ENCODE peak calls at places on chromosomes 13 and 19, in six cellular contexts. G, T, K, R, O and N are unnamed samples.

GRCh38 chr19:53571339-53571738 is 33.4 kb downstream of the ZNF331 start:
- DNase-seq in O (no peak), G (no peak), R (no peak), K (no peak), T (no peak), N (no peak)

GRCh38 chr19:2478756-2479555 is 3.0 kb downstream of the GADD45B start:
- DNase-seq in T (no peak), K (peak; percentile 61), G (no peak), R (peak; percentile 22), O (no peak), N (no peak)

GRCh38 chr13:45341799-45342584 is 1.0 kb upstream of the TPT1 start:
- DNase-seq in K (no peak), R (no peak), O (no peak), T (no peak), G (peak; percentile 48), N (no peak)

GRCh38 chr19:13396256-13397080 is 109.8 kb downstream of the CACNA1A start:
- DNase-seq in T (no peak), O (peak; percentile 64), R (no peak), G (peak; percentile 22), K (no peak), N (peak; percentile 65)

GRCh38 chr13:49265822-49266221 is 18.1 kb downstream of the CDADC1 start:
- DNase-seq in O (no peak), K (no peak), R (no peak), G (no peak), T (no peak), N (no peak)

GRCh38 chr13:100465558-100465957 is 123.0 kb downstream of the GGACT start:
- DNase-seq in G (no peak), O (no peak), K (no peak), T (no peak), R (no peak), N (no peak)

GRCh38 chr13:93951153-93951552 is 528.3 kb downstream of the DCT start:
- DNase-seq in R (no peak), T (no peak), K (no peak), O (no peak), G (peak; percentile 14), N (no peak)

GRCh38 chr13:113592571-113592970 is 8.0 kb downstream of the TFDP1 start:
- DNase-seq in G (no peak), R (no peak), T (no peak), K (no peak), O (no peak), N (no peak)

GRCh38 chr19:28244966-28245365 is 968.0 kb downstream of the UQCRFS1 start:
- DNase-seq in T (no peak), G (no peak), K (no peak), O (no peak), R (no peak), N (no peak)

GRCh38 chr19:49481020-49481683 is 6.3 kb upstream of the RPL13A start:
- DNase-seq in R (no peak), G (no peak), T (no peak), K (no peak), O (no peak), N (no peak)

GRCh38 chr19:49676136-49676689 is 858 bp upstream of the PRMT1 start:
- DNase-seq in T (peak; percentile 80), R (peak; percentile 81), O (peak; percentile 68), G (peak; percentile 95), K (no peak), N (peak; percentile 90)

GRCh38 chr13:77337159-77337558 is 10.3 kb upstream of the MYCBP2 start:
- DNase-seq in G (no peak), K (no peak), O (no peak), T (no peak), R (no peak), N (no peak)

GRCh38 chr19:17967258-17968051 is 548 bp downstream of the KCNN1 start:
- DNase-seq in O (no peak), K (no peak), R (no peak), T (peak; percentile 9), G (no peak), N (no peak)

GRCh38 chr13:45941261-45941660 is 89.7 kb upstream of the SIAH3 start:
- DNase-seq in T (no peak), O (no peak), G (no peak), R (no peak), K (no peak), N (no peak)

GRCh38 chr19:1269478-1270167 is 491 bp downstream of the CIRBP start:
- DNase-seq in K (peak; percentile 84), O (peak; percentile 89), G (peak; percentile 72), T (peak; percentile 76), R (peak; percentile 76), N (peak; percentile 87)

GRCh38 chr13:99614465-99614885 is 113.2 kb downstream of the TM9SF2 start:
- DNase-seq in G (peak; percentile 74), O (no peak), T (no peak), R (no peak), K (peak; percentile 9), N (no peak)

GRCh38 chr19:53670345-53670744 is 38.5 kb downstream of the DPRX start:
- DNase-seq in O (no peak), T (no peak), R (no peak), G (no peak), K (no peak), N (no peak)

GRCh38 chr19:7176792-7177191 is 107.3 kb downstream of the ZNF557 start:
- DNase-seq in O (no peak), R (no peak), K (no peak), T (no peak), G (no peak), N (no peak)

GRCh38 chr19:4229179-4229931 is at the start of gene EBI3:
- DNase-seq in T (no peak), K (no peak), R (peak; percentile 9), O (peak; percentile 44), G (no peak), N (no peak)

GRCh38 chr19:40143612-40144011 is 47.6 kb upstream of the MAP3K10 start:
- DNase-seq in R (no peak), O (no peak), T (no peak), G (no peak), K (peak; percentile 16), N (no peak)